ENCODE peak calls at places on chromosomes 11 and 22, in four cellular contexts. N is NCI-H460, M is HTR-8/SVneo, V is BJ. E is an unnamed sample.

GRCh38 chr22:32317524-32317923 is 40.1 kb upstream of the RFPL3 start:
- DNase-seq in N (no peak), M (no peak), V (no peak), E (no peak)

GRCh38 chr22:37599161-37599560 is 9.5 kb upstream of the GGA1 start:
- DNase-seq in N (no peak), M (no peak), V (no peak), E (no peak)

GRCh38 chr22:39087881-39088687 is 9.0 kb upstream of the APOBEC3H start:
- DNase-seq in N (no peak), M (no peak), V (no peak), E (no peak)

GRCh38 chr11:68282141-68282860 is 10.5 kb upstream of the C11orf24 start:
- DNase-seq in N (no peak), M (no peak), V (no peak), E (no peak)

GRCh38 chr11:2449548-2450320 is 4.9 kb downstream of the KCNQ1 start:
- DNase-seq in N (no peak), M (no peak), V (no peak), E (no peak)

GRCh38 chr22:24567668-24568067 is 11.9 kb downstream of the SNRPD3 start:
- DNase-seq in N (no peak), M (no peak), V (no peak), E (no peak)

GRCh38 chr11:64898076-64898445 is 18.9 kb downstream of the ATG2A start:
- DNase-seq in N (no peak), M (no peak), V (no peak), E (no peak)

GRCh38 chr11:67365756-67366384 is 7.5 kb downstream of the CLCF1 start:
- DNase-seq in N (no peak), M (no peak), V (no peak), E (no peak)

GRCh38 chr11:72116019-72116755 is 3.7 kb upstream of the ANAPC15 start:
- DNase-seq in N (no peak), M (no peak), V (no peak), E (no peak)